ENCODE peak calls at places on chromosomes 11 and 22, in nine cellular contexts. M is HCT116, H is SK-N-SH, Q is PC-3, K is breast epithelium, F is gastrocnemius medialis, N is H9, S is Panc1, Y is lower lobe of right lung. C is an unnamed sample. For H3K4me1, the result is how much of the 10 kb centered on the place peaks cover.

GRCh38 chr11:103529217-103529684 is 420.0 kb downstream of the DYNC2H1 start:
- DNase-seq in M (no peak), H (no peak), Q (peak), K (no peak), F (no peak), N (no peak), S (peak), Y (no peak), C (no peak)

GRCh38 chr11:19800714-19801519 is 88.3 kb downstream of the NAV2 start:
- DNase-seq in M (no peak), H (no peak), Q (peak), K (no peak), F (no peak), N (peak), S (no peak), Y (no peak), C (no peak)

GRCh38 chr11:68040121-68040956 is 1.5 kb downstream of the TCIRG1 start:
- DNase-seq in M (no peak), H (peak), Q (peak), K (no peak), F (peak), N (peak), S (no peak), Y (peak), C (peak)

GRCh38 chr11:84019576-84020194 is 733.5 kb upstream of the CCDC90B start:
- DNase-seq in M (no peak), H (no peak), Q (peak), K (no peak), F (no peak), N (no peak), S (peak), Y (no peak), C (no peak)

GRCh38 chr22:17774928-17775675 is 833 bp upstream of the BID start:
- DNase-seq in M (no peak), H (no peak), Q (no peak), K (no peak), F (no peak), N (no peak), S (no peak), Y (no peak), C (no peak)

GRCh38 chr22:47352920-47353700 is 590.7 kb downstream of the TBC1D22A start:
- DNase-seq in M (no peak), H (no peak), Q (no peak), K (no peak), F (no peak), N (no peak), S (no peak), Y (no peak), C (peak)

GRCh38 chr11:121029813-121030445 is 6.0 kb downstream of the TBCEL start:
- DNase-seq in M (no peak), H (no peak), Q (no peak), K (no peak), F (no peak), N (no peak), S (no peak), Y (no peak), C (no peak)

GRCh38 chr11:59283825-59284772 is 71.4 kb upstream of the MPEG1 start:
- DNase-seq in M (peak), H (no peak), Q (peak), K (no peak), F (no peak), N (peak), S (peak), Y (no peak), C (peak)

GRCh38 chr11:118923721-118924587 is 1.8 kb downstream of the BCL9L start:
- DNase-seq in M (no peak), H (no peak), Q (peak), K (no peak), F (peak), N (no peak), S (no peak), Y (no peak), C (no peak)

GRCh38 chr22:29073618-29074275 is 912 bp downstream of the KREMEN1 start:
- DNase-seq in M (no peak), H (no peak), Q (no peak), K (peak), F (no peak), N (peak), S (no peak), Y (peak), C (no peak)

GRCh38 chr11:112086422-112087191 is at the start of the genes SDHD and TIMM8B:
- DNase-seq in M (peak), H (peak), Q (peak), K (peak), F (peak), N (peak), S (peak), Y (peak), C (peak)
- H3K4me1 ChIP-seq in M (under half), H (under half), Q (under half), K (under half), F (half or more), N (under half), S (under half), Y (under half), C (under half)

GRCh38 chr11:61704838-61705237 is 24.6 kb downstream of the DAGLA start:
- DNase-seq in M (no peak), H (no peak), Q (no peak), K (no peak), F (no peak), N (no peak), S (no peak), Y (no peak), C (no peak)
- TF ChIP-seq CTCF in M (no peak), H (no peak), Q (no peak), K (no peak), F (no peak), N (no peak), S (no peak), Y (no peak), C (no peak)

GRCh38 chr22:21868651-21869050 is 1.2 kb upstream of the MAPK1 start:
- DNase-seq in M (no peak), H (no peak), Q (no peak), K (no peak), F (no peak), N (no peak), S (no peak), Y (no peak), C (no peak)
- H3K27ac ChIP-seq in M (no peak), H (no peak), Q (no peak), K (no peak), F (peak), N (no peak), S (peak), Y (no peak), C (no peak)

GRCh38 chr11:125724125-125724524 is 22.0 kb upstream of the PATE1 start:
- DNase-seq in M (peak), H (no peak), Q (peak), K (no peak), F (no peak), N (no peak), S (no peak), Y (no peak), C (no peak)

DNA sequence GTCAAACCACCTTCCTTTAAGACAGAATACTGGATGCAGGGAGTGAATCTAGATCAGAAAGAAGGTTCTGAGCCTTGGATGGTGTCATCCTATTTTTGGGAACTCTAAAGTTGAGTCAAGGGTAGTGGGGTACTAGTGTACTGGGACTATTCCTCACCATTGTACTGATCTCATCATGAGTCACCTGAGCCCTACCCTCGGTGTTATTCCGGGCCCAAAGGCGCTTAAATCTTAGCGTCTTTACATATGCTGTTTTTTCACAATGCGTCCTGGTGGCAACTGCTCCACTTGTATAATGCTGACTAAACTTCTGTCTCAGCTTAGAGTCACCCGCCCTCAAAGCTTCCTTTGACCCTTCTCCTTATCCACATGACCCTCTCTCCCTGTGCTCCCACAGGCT is 25.3 kb upstream of the PATE1 start:
- DNase-seq in M (no peak), H (no peak), Q (peak), K (no peak), F (no peak), N (no peak), S (no peak), Y (no peak), C (no peak)
- H3K4me1 ChIP-seq in M (under half), H (under half), Q (under half), K (under half), F (under half), N (under half), S (under half), Y (under half), C (under half)

DNA sequence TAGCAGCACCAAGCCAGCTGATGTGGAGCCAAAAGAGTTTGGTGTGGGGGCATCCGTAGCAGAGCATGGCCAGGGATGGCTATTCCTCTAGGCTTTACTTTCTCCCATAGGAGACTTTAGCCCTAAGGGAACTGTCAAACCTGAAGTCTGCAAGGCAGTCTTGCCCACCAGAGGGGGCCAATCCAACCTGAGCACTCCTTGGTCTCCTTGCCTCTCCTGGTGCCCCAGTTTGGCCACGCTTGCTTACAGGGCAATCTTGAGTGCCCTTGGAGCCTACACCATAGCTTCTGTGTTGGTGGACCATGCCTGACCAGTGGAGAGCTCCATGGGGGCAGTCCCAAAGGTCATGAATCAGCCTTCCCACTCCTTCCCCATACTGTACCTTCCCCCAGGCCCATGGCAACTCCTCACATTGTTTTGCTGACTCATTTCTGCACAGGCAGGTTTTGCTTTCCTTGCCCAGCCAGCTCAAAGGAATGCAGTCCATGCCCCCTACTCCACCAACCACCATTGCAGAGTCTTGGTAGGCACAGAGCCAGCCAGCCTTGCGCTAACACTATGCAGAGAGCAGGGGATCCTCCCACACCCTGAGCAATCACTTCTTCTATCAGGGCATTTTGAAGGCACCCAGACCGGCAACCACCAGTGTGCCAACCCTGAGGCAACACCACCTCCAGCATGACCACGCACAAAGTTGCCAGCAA is 1421.2 kb upstream of the RAG2 start:
- DNase-seq in M (no peak), H (no peak), Q (peak), K (no peak), F (no peak), N (peak), S (no peak), Y (no peak), C (no peak)
- TF ChIP-seq CTCF in M (no peak), H (no peak), Q (peak), K (no peak), F (no peak), N (peak), S (no peak), Y (no peak), C (no peak)

GRCh38 chr22:40674274-40674673 is 5.0 kb upstream of the MCHR1 start:
- DNase-seq in M (no peak), H (no peak), Q (no peak), K (no peak), F (no peak), N (no peak), S (no peak), Y (no peak), C (no peak)
- H3K27ac ChIP-seq in M (no peak), H (no peak), Q (no peak), K (no peak), F (no peak), N (no peak), S (no peak), Y (no peak), C (no peak)

GRCh38 chr22:30193031-30193794 is 53.3 kb downstream of the LIF start:
- DNase-seq in M (no peak), H (no peak), Q (no peak), K (no peak), F (no peak), N (no peak), S (no peak), Y (no peak), C (no peak)
- H3K4me1 ChIP-seq in M (under half), H (under half), Q (half or more), K (under half), F (under half), N (under half), S (under half), Y (under half), C (under half)

DNA sequence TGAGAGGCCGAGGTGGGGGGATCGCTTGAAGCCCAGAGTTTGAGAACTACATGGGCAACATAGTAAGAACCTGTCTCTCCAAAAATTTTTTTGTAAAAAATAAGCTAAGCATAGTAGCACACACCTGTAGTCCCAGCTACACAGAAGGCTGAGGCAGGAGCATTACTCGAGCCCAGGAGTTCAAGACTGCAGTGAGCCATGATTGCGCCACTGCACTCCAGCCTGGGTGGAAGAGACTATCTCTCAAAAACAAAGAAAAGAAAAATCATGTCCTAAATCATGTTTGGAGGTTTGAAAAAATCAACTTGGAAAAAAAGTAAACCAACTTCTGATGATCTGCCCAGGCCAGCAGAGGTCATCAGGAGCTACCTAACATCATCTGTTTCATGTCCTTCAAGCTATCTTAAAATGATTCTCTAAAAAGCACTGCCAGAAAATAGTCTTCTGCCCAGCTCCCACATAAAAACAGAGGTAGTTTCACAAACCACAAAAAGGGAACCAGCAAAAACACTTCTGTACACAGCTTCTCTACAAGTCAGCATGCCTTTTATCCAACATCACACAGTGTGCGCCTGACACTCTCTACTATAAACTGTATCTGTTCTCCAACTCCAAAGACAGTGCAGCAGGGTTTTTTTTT is 165.0 kb downstream of the SOX6 start:
- DNase-seq in M (no peak), H (no peak), Q (no peak), K (no peak), F (no peak), N (no peak), S (no peak), Y (no peak), C (no peak)
- TF ChIP-seq CTCF in M (peak), H (peak), Q (no peak), K (no peak), F (no peak), N (peak), S (peak), Y (no peak), C (no peak)